ENCODE peak calls at places on chromosomes 1 and 21, in eight cellular contexts. C is osteoblast, O is gastrocnemius medialis, D is fibroblast of mammary gland, H is WTC11, W is glutamatergic neuron, X is LNCaP clone FGC, V is tibial nerve. P is an unnamed sample.

GRCh38 chr1:32957017-32957416 is 7.6 kb downstream of the RNF19B start:
- DNase-seq in H (no peak), O (no peak), V (no peak), W (no peak), D (no peak), X (no peak), C (no peak), P (no peak)

GRCh38 chr1:4225091-4225490 is 325.0 kb upstream of the C1orf174 start:
- DNase-seq in C (no peak), V (no peak), X (no peak), O (no peak), H (no peak), W (no peak), D (no peak), P (no peak)

GRCh38 chr1:185244015-185244747 is 72.9 kb downstream of the IVNS1ABP start:
- DNase-seq in C (peak), V (no peak), D (peak), O (no peak), H (no peak), X (no peak), W (no peak), P (no peak)

GRCh38 chr1:119160851-119161250 is 20.4 kb upstream of the WARS2 start:
- DNase-seq in V (no peak), X (peak), C (peak), H (no peak), O (no peak), W (no peak), D (peak), P (no peak)

GRCh38 chr1:178540646-178541045 is 27.7 kb downstream of the TEX35 start:
- DNase-seq in H (no peak), X (no peak), C (peak), D (peak), V (no peak), O (no peak), W (no peak), P (no peak)

GRCh38 chr1:97164276-97164639 is 442.7 kb downstream of the PTBP2 start:
- DNase-seq in V (no peak), W (no peak), X (no peak), H (no peak), C (no peak), D (no peak), O (no peak), P (no peak)

GRCh38 chr21:39137248-39138186 is 45.7 kb downstream of the PSMG1 start:
- DNase-seq in X (no peak), O (no peak), V (no peak), D (peak), C (no peak), H (peak), W (no peak), P (no peak)

GRCh38 chr1:60765204-60765603 is 317.2 kb upstream of the NFIA start:
- DNase-seq in H (peak), D (peak), O (no peak), C (no peak), V (no peak), X (peak), W (peak), P (no peak)

GRCh38 chr1:161706116-161706482 is 930 bp upstream of the FCRLA start:
- DNase-seq in W (no peak), C (no peak), H (no peak), V (no peak), X (no peak), D (peak), O (no peak), P (no peak)

GRCh38 chr1:12595839-12596821 is 21.9 kb downstream of the DHRS3 start:
- DNase-seq in O (peak), W (peak), H (peak), X (peak), V (peak), D (peak), C (peak), P (no peak)

GRCh38 chr1:192088496-192088895 is 69.8 kb upstream of the RGS18 start:
- DNase-seq in W (no peak), D (no peak), V (no peak), O (no peak), C (no peak), X (no peak), H (no peak), P (no peak)

GRCh38 chr1:161196521-161197451 is 2.1 kb downstream of the ADAMTS4 start:
- DNase-seq in W (no peak), X (no peak), V (no peak), D (peak), H (no peak), O (no peak), C (peak), P (peak)

GRCh38 chr21:39022901-39023693 is 160.2 kb downstream of the PSMG1 start:
- DNase-seq in W (peak), O (peak), D (peak), H (no peak), X (no peak), V (peak), C (peak), P (no peak)

GRCh38 chr1:1764876-1765478 is 13.3 kb downstream of the NADK start:
- DNase-seq in C (peak), X (no peak), V (no peak), H (peak), O (no peak), D (no peak), W (no peak), P (no peak)

GRCh38 chr1:241447056-241447649 is 72.4 kb downstream of the FH start:
- DNase-seq in V (no peak), D (no peak), W (no peak), O (no peak), H (no peak), C (no peak), X (no peak), P (no peak)

GRCh38 chr1:231021540-231022031 is 18.5 kb downstream of the FAM89A start:
- DNase-seq in W (no peak), V (no peak), O (no peak), C (peak), X (no peak), H (no peak), D (peak), P (no peak)

GRCh38 chr1:2091611-2092604 is 41.7 kb downstream of the PRKCZ start:
- DNase-seq in D (peak), W (peak), X (no peak), O (no peak), V (no peak), H (peak), C (peak), P (no peak)

GRCh38 chr1:162632743-162633326 is 571 bp downstream of the DDR2 start:
- DNase-seq in D (no peak), V (no peak), W (no peak), O (no peak), H (no peak), C (no peak), X (no peak), P (no peak)

GRCh38 chr1:178874966-178875365 is 4.1 kb upstream of the ANGPTL1 start:
- DNase-seq in W (no peak), O (no peak), D (no peak), H (no peak), C (no peak), V (no peak), X (no peak), P (no peak)

GRCh38 chr1:182173791-182174190 is 112.3 kb upstream of the ZNF648 start:
- DNase-seq in O (peak), V (no peak), X (no peak), H (no peak), D (peak), W (no peak), C (no peak), P (no peak)

GRCh38 chr1:37475380-37476086 is 1.2 kb downstream of the ZC3H12A start:
- DNase-seq in W (no peak), C (peak), V (no peak), D (no peak), H (no peak), X (no peak), O (peak), P (no peak)

GRCh38 chr1:200437556-200438203 is 27.8 kb upstream of the ZNF281 start:
- DNase-seq in V (no peak), O (no peak), H (no peak), W (no peak), C (no peak), X (no peak), D (peak), P (no peak)

DNA sequence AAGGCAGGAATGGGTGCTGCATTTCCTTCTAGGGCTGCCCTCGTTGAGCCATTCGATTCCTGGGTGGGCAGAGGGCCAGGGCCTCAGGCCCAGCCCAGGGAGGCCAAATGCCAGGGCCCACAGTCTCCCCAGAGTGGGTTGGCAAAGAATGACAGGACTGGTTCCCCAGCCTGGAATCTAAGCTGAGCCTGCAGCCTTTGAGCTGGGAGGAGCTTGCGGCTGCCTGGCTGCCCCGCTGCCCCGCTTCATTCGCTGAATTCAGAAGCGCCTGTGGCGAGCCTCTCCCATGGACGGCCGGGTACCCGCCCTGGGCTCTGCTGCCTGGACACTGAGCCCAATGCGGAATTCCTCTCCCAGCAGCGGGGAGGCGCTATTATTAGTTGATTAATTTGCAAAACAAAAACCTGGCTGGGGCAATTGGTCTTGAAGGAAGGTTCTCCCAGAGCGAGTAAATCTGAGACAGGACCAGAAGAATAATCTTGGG is 32.3 kb upstream of the TARDBP start:
- DNase-seq in C (peak), D (peak), W (peak), O (peak), X (peak), H (peak), V (peak), P (no peak)
- TF ChIP-seq CTCF in C (peak), D (peak), W (no peak), O (no peak), X (peak), H (peak), V (peak), P (no peak)

DNA sequence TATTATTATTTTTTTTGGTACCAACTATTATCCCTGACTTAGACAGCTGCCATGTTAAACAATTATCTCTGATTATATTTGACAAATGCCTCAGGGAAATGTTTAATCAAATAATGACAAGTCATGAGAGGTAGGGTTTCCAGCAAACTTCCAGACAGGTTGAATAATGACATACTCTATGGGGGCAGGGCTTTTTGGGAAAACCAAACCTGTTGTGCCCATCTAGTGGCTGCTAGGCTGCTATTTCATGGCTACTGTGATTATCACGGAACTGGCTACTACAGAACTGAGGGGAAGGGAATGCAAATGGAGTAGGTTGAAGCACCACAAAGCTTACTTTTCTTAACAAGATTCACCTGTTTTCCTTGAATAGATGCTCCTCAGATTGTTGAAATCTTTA is 77.6 kb downstream of the DUSP10 start:
- DNase-seq in H (no peak), C (no peak), O (no peak), X (no peak), V (no peak), D (no peak), W (no peak), P (no peak)
- TF ChIP-seq CTCF in H (no peak), C (peak), O (no peak), X (peak), V (no peak), D (no peak), W (no peak), P (no peak)

DNA sequence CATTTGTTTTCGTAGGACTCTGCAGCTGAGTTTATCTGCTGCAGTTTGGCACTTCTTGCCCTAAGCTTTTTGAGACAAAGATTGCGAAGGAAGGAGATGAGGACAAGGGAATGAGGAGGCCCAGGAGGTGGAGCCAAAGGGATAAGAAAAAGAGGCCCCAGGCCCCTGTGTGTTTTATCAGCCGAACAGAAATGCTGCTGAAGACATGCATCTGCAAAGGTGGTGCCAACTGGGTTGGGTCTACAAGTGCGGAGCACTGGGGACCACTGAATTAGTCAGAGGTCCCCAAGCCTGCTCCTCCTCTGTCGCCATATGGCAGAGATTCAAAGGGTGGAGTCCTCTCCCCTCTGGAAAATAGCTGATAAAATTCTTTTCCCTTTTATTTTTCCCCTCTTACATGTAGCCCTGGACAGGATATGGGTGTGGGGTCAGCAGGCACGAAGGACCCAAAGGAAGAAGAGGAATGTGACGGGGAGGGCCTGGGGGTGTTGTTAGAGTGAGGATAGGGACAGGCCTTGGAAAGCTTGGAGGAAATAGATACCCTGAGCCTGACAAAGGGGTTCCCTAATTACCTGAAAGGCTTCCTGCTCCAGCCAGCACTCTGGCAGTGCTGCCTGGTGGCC is 2.7 kb downstream of the CD34 start:
- DNase-seq in X (no peak), H (no peak), W (no peak), O (peak), V (no peak), D (no peak), C (peak), P (no peak)
- TF ChIP-seq CTCF in X (no peak), H (no peak), W (no peak), O (no peak), V (no peak), D (no peak), C (no peak), P (no peak)

DNA sequence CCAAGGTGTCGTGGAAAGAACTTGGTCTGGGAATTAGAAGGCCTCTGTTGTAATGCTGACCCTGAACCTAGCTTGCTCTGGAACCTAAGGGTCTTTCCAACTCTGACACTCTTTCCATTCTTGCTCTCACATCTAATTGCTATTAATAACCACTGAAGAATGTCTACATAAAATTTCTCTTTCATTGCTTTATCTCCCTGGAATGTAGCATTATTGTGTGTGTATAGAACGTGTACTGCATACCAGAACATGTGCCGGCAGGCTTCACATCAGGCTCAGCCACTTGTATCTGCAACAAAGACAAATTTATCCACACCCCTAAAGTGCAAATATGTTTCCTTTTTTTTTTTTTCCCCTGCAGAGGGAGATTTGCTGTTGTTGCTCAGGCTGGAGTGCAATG is 13.9 kb upstream of the LAX1 start:
- DNase-seq in C (no peak), X (no peak), V (no peak), O (no peak), W (no peak), D (no peak), H (no peak), P (no peak)
- TF ChIP-seq CTCF in C (no peak), X (no peak), V (no peak), O (no peak), W (no peak), D (no peak), H (no peak), P (no peak)

GRCh38 chr1:117568999-117569398 is 36.8 kb upstream of the TENT5C start:
- DNase-seq in D (no peak), O (no peak), V (no peak), W (no peak), X (no peak), C (no peak), H (no peak), P (no peak)
- TF ChIP-seq CTCF in D (peak), O (no peak), V (no peak), W (no peak), X (no peak), C (no peak), H (no peak), P (no peak)

DNA sequence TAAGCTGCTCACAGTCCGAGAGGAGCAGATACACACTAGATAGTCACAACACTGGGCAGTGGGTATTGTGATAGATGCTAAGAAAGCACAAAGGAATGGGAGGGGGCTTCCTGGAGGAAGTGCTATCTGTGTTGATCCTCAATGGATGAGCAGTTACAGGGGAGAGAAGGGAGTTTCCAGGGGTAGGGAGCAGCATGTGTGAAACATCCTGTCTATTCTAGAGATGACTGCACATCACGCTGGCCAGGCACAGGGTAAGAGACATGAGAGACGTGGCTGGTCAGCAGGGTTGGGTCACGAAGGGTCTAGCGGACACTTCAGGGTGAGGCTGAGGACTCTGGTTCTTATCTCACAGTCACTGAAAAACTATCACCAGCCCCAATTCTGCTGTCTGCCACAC is 235.2 kb downstream of the TRABD2B start:
- DNase-seq in V (no peak), W (no peak), O (no peak), D (no peak), X (no peak), H (no peak), C (no peak), P (no peak)
- TF ChIP-seq CTCF in V (no peak), W (no peak), O (no peak), D (no peak), X (no peak), H (no peak), C (no peak), P (no peak)

GRCh38 chr1:93692983-93693591 is 11.4 kb upstream of the BCAR3 start:
- DNase-seq in C (peak), O (no peak), W (no peak), X (no peak), D (peak), V (no peak), H (no peak), P (no peak)
- TF ChIP-seq CTCF in C (no peak), O (no peak), W (no peak), X (no peak), D (no peak), V (no peak), H (no peak), P (no peak)

DNA sequence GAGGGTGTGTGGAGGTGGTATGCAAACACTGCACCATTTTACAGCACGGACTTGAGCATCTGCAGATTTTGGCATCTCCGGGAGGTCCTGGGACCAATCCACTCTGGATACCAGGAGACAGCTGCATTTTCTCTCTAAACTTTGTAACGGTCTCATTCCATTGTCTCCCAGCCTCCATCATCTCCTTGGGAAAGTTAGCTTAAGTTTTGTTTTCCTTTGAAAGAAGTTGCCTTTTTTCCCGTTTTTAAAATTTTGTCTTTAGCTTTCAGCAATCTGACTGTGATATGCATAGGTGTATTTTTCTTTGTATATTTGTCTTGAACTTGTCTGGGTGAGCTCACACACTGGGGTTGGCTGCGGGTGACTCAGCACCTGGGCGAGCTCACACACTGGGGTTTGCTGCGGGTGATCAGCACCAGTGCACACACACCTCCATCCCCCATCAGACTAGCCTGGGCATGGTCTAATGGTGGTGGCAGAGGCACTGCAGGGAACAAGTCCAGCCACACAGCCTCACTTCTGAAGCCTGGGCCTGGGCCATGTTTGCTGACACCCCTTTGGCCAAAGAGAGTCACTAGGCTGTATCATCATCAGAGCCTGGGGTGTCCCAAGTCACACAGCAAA is 32.1 kb upstream of the COL18A1 start:
- DNase-seq in X (no peak), D (no peak), V (no peak), W (peak), O (peak), C (no peak), H (no peak), P (no peak)
- TF ChIP-seq CTCF in X (no peak), D (no peak), V (no peak), W (no peak), O (no peak), C (no peak), H (no peak), P (no peak)

DNA sequence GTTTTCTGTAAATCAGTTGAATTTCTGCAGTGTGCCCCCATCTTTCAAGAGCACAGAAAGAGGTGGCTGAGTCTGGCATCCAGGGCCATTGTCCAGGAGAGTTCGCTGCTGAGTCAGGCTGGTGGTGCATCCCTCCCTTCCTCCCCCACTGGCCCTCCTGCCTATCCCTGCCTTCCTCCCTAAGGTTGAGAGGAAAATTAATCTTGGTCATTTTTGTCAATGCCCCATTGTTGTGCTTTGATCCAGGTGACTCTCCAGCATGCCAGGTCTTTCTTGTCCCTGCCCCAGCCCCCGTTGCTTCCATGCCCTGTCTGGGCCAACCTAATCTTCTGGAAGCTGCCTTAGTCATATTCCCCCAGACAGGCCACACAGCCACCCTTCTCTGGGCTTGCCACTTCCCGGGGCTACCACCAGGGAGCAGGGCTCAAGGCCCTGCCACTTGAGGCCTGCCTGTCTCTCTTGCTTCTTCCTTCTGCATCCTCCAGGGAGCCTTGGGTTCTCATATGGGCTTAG is 26.6 kb downstream of the PROK1 start:
- DNase-seq in O (no peak), W (no peak), C (peak), D (no peak), H (no peak), V (no peak), X (no peak), P (no peak)
- TF ChIP-seq CTCF in O (no peak), W (peak), C (peak), D (no peak), H (peak), V (no peak), X (peak), P (no peak)